ENCODE peak calls at places on chromosomes 16 and 17, in eight cellular contexts. S is SK-N-SH, O is HCT116, J is A549, L is endothelial cell of umbilical vein, G is GM12878, I is H1, P is HepG2. R is an unnamed sample.
A peak's percentile ranks its signal among the peaks of the same experiment; 100 is the strongest.

GRCh38 chr16:85238233-85238647 is 126.0 kb upstream of the CIBAR2 start:
- DNase-seq in J (no peak), G (no peak), I (no peak), O (no peak), S (peak; percentile 72), L (peak; percentile 59), P (no peak), R (no peak)

GRCh38 chr16:66653581-66654350 is 42.8 kb downstream of the CMTM4 start:
- DNase-seq in S (no peak), J (no peak), I (no peak), G (no peak), O (no peak), P (no peak), L (no peak), R (peak; percentile 62)

GRCh38 chr17:72284806-72285205 is 164.0 kb downstream of the SOX9 start:
- DNase-seq in P (no peak), S (no peak), O (no peak), G (no peak), J (no peak), I (no peak), L (no peak), R (no peak)

GRCh38 chr17:82424001-82424862 is 5.8 kb upstream of the OGFOD3 start:
- DNase-seq in O (peak; percentile 36), I (no peak), S (peak; percentile 73), G (no peak), L (no peak), J (no peak), P (peak; percentile 72), R (peak; percentile 72)

GRCh38 chr16:52581530-52581929 is 34.6 kb upstream of the TOX3 start:
- DNase-seq in L (no peak), I (no peak), S (no peak), G (no peak), O (no peak), P (peak; percentile 75), J (no peak), R (peak; percentile 15)

GRCh38 chr17:36089888-36090836 is at the start of gene CCL3:
- DNase-seq in P (no peak), L (no peak), J (no peak), S (no peak), G (peak; percentile 99), I (no peak), O (no peak), R (peak; percentile 87)

GRCh38 chr17:40490289-40490853 is 11.1 kb downstream of the TNS4 start:
- DNase-seq in J (no peak), P (no peak), S (peak; percentile 89), I (no peak), G (no peak), L (no peak), O (no peak), R (peak; percentile 62)

GRCh38 chr16:7313170-7313569 is 19.5 kb upstream of the RBFOX1 start:
- DNase-seq in I (no peak), G (no peak), O (no peak), S (peak; percentile 43), L (no peak), P (peak; percentile 18), J (no peak), R (peak; percentile 6)

GRCh38 chr17:15914400-15915165 is 30.3 kb upstream of the ADORA2B start:
- DNase-seq in L (no peak), S (no peak), O (no peak), G (no peak), I (no peak), P (no peak), J (no peak), R (peak; percentile 87)

GRCh38 chr17:82449883-82450356 is 632 bp downstream of the CYBC1 start:
- DNase-seq in L (no peak), O (no peak), J (no peak), P (no peak), S (no peak), G (no peak), I (no peak), R (peak; percentile 33)

GRCh38 chr17:50266384-50267073 is 7.7 kb upstream of the TMEM92 start:
- DNase-seq in O (no peak), L (peak; percentile 59), P (peak; percentile 53), G (no peak), S (peak; percentile 82), I (no peak), J (no peak), R (no peak)

GRCh38 chr17:39755550-39756375 is 18.0 kb downstream of the GRB7 start:
- DNase-seq in L (no peak), J (no peak), O (no peak), I (no peak), P (peak; percentile 23), G (peak; percentile 84), S (no peak), R (peak; percentile 38)

GRCh38 chr16:2154533-2155090 is 970 bp upstream of the TRAF7 start:
- DNase-seq in I (no peak), P (no peak), L (peak; percentile 20), J (no peak), O (no peak), G (no peak), S (no peak), R (no peak)

GRCh38 chr17:72351884-72352346 is 231.1 kb downstream of the SOX9 start:
- DNase-seq in O (no peak), L (no peak), I (no peak), J (no peak), P (no peak), S (peak; percentile 50), G (no peak), R (no peak)

GRCh38 chr16:29710227-29711219 is 31.5 kb downstream of the QPRT start:
- DNase-seq in J (peak; percentile 73), P (peak; percentile 75), O (peak; percentile 56), L (peak; percentile 60), I (no peak), S (peak; percentile 61), G (no peak), R (peak; percentile 80)

GRCh38 chr17:39487946-39488345 is 26.7 kb downstream of the CDK12 start:
- DNase-seq in G (no peak), O (no peak), P (no peak), I (no peak), L (no peak), J (no peak), S (no peak), R (no peak)

GRCh38 chr17:46033392-46033791 is 34.3 kb downstream of the STH start:
- DNase-seq in P (no peak), S (no peak), G (no peak), L (no peak), O (no peak), I (no peak), J (no peak), R (no peak)

GRCh38 chr16:73214825-73215481 is 167.0 kb upstream of the ZFHX3 start:
- DNase-seq in L (no peak), P (no peak), G (no peak), J (no peak), O (no peak), I (no peak), S (no peak), R (no peak)

GRCh38 chr16:20216818-20217217 is 110.5 kb downstream of the GP2 start:
- DNase-seq in L (no peak), P (no peak), O (no peak), J (no peak), G (peak; percentile 8), I (no peak), S (no peak), R (no peak)

GRCh38 chr16:88469615-88470395 is 16.7 kb downstream of the ZFPM1 start:
- DNase-seq in I (no peak), J (no peak), L (no peak), S (no peak), P (no peak), O (no peak), G (no peak), R (no peak)

DNA sequence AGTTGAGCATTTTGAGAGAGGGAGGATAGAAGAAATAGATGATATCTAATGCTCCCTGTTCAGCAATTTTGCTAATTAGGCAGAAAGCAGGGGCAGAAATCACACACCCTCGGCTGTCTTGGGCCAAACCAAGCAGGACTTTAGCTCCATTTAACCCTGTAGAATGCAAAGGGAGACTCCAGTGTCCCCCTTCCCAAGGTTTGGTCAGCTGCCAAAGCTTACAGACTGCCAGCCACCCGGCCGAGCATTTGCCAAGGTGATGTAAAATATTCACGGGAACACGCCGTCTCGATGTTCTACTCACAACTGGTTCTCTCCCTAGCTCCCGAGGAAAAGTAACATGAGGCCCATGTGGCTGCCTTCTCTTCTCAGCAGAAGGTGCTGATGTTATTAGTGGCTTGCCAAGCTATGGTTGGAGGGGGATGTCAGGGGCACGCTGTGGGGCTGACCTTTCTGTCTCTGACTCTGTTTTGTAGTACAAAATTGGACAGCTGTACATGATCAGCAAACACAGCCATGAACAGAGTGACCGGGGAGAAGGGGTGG is 155.3 kb downstream of the PITPNC1 start:
- DNase-seq in J (no peak), O (no peak), P (no peak), I (no peak), S (no peak), G (no peak), L (no peak), R (no peak)
- H3K4me3 ChIP-seq in J (no peak overlapping the region), O (no peak overlapping the region), P (no peak overlapping the region), I (no peak overlapping the region), S (no peak overlapping the region), G (no peak overlapping the region), L (no peak overlapping the region), R (no peak overlapping the region)

GRCh38 chr16:48041861-48042435 is 113.8 kb downstream of the ABCC12 start:
- DNase-seq in G (no peak), P (peak; percentile 34), L (no peak), S (no peak), I (no peak), O (peak; percentile 13), J (no peak), R (peak; percentile 7)
- TF ChIP-seq MAX in G (no peak), P (no peak), L (no peak), S (no peak), I (no peak), O (no peak), J (no peak), R (no peak)

GRCh38 chr17:65123757-65124675 is 13.2 kb upstream of the RGS9 start:
- DNase-seq in J (no peak), S (no peak), O (no peak), P (no peak), L (peak; percentile 65), I (no peak), G (no peak), R (no peak)

GRCh38 chr17:65122836-65123756 is 14.1 kb upstream of the RGS9 start:
- DNase-seq in J (peak; percentile 98), P (peak; percentile 83), L (peak; percentile 83), G (peak; percentile 66), O (peak; percentile 91), S (peak; percentile 95), I (peak; percentile 69), R (peak; percentile 92)

GRCh38 chr17:65117384-65118035 is 19.7 kb upstream of the RGS9 start:
- DNase-seq in I (no peak), G (no peak), O (no peak), L (no peak), J (no peak), S (no peak), P (no peak), R (no peak)

GRCh38 chr17:65121368-65121767 is 15.8 kb upstream of the RGS9 start:
- DNase-seq in P (no peak), J (no peak), O (no peak), S (no peak), L (no peak), I (no peak), G (no peak), R (no peak)

GRCh38 chr17:65121916-65122821 is 15.0 kb upstream of the RGS9 start:
- DNase-seq in O (no peak), I (no peak), J (no peak), S (no peak), G (peak; percentile 42), L (peak; percentile 24), P (no peak), R (no peak)
- H3K4me3 ChIP-seq in O (peak overlapping the region; percentile 71), I (peak overlapping the region; percentile 68), J (peak overlapping the region; percentile 53), S (peak overlapping the region; percentile 51), G (peak overlapping the region; percentile 60), L (no peak overlapping the region), P (peak overlapping the region; percentile 67), R (peak overlapping the region; percentile 61)

GRCh38 chr16:77896357-77896972 is 108.1 kb downstream of the VAT1L start:
- DNase-seq in J (no peak), L (no peak), P (no peak), I (no peak), O (no peak), G (no peak), S (peak; percentile 62), R (peak; percentile 23)
- TF ChIP-seq MAX in J (no peak), L (no peak), P (no peak), I (no peak), O (no peak), G (no peak), S (no peak), R (no peak)

R was measured in NB4.